ENCODE peak calls at places on chromosome 3, in ten cellular contexts. Z is M059J; J is stimulated activated CD4-positive, alpha-beta T cell treated with anti-CD3 and anti-CD28 coated beads, Interleukin-2, amount 100 ng/mL, for 24 hours; C is ovary; D is activated T-cell treated with anti-CD3 and anti-CD28 coated beads for 48 hours; B is anterior cingulate cortex; N is COR-L47; Q is epithelial cell of esophagus; E is fibroblast of the conjunctiva; F is PC-9. O is an unnamed sample.
A peak's percentile ranks its signal among the peaks of the same experiment; 100 is the strongest.

GRCh38 chr3:138850151-138850550 is 15.4 kb upstream of the PIK3CB start:
- DNase-seq in Z (peak; percentile 75), J (no peak), C (no peak), D (no peak), B (no peak), N (no peak), Q (peak; percentile 27), E (no peak), F (no peak), O (no peak)

GRCh38 chr3:134291300-134292254 is 40.9 kb upstream of the RYK start:
- DNase-seq in Z (peak; percentile 83), J (no peak), C (peak; percentile 92), D (no peak), B (no peak), N (peak; percentile 36), Q (peak; percentile 58), E (peak; percentile 91), F (no peak), O (no peak)

GRCh38 chr3:169297214-169297613 is 366.3 kb downstream of the MECOM start:
- DNase-seq in Z (no peak), J (no peak), C (no peak), D (no peak), B (no peak), N (no peak), Q (no peak), E (no peak), F (no peak), O (no peak)

GRCh38 chr3:146701246-146701645 is 96.1 kb upstream of the PLSCR5 start:
- DNase-seq in Z (no peak), J (no peak), C (no peak), D (no peak), B (no peak), N (no peak), Q (no peak), E (no peak), F (no peak), O (no peak)

GRCh38 chr3:50978991-50979667 is 304.4 kb downstream of the DOCK3 start:
- DNase-seq in Z (no peak), J (no peak), C (no peak), D (no peak), B (no peak), N (no peak), Q (no peak), E (no peak), F (no peak), O (no peak)

GRCh38 chr3:123758081-123758564 is 126.0 kb downstream of the MYLK start:
- DNase-seq in Z (peak; percentile 99), J (no peak), C (no peak), D (no peak), B (no peak), N (peak; percentile 76), Q (peak; percentile 45), E (no peak), F (peak; percentile 81), O (peak; percentile 46)

GRCh38 chr3:53238051-53238850 is 17.6 kb downstream of the TKT start:
- DNase-seq in Z (peak; percentile 97), J (no peak), C (no peak), D (no peak), B (no peak), N (peak; percentile 4), Q (peak; percentile 90), E (peak; percentile 88), F (peak; percentile 94), O (peak; percentile 92)

GRCh38 chr3:137121704-137122314 is 164.0 kb downstream of the IL20RB start:
- DNase-seq in Z (peak; percentile 48), J (no peak), C (no peak), D (no peak), B (no peak), N (peak; percentile 64), Q (peak; percentile 73), E (peak; percentile 13), F (no peak), O (peak; percentile 62)

GRCh38 chr3:20100106-20100605 is 59.9 kb downstream of the KAT2B start:
- DNase-seq in Z (no peak), J (no peak), C (no peak), D (no peak), B (no peak), N (no peak), Q (no peak), E (no peak), F (no peak), O (no peak)

GRCh38 chr3:104825116-104825515 is 541.6 kb upstream of the ALCAM start:
- DNase-seq in Z (no peak), J (no peak), C (no peak), D (no peak), B (no peak), N (peak; percentile 77), Q (no peak), E (no peak), F (no peak), O (no peak)

GRCh38 chr3:156948402-156949210 is 122.5 kb downstream of the LEKR1 start:
- DNase-seq in Z (no peak), J (no peak), C (no peak), D (no peak), B (no peak), N (no peak), Q (no peak), E (no peak), F (no peak), O (no peak)

GRCh38 chr3:196274585-196274984 is 12.9 kb downstream of the PCYT1A start:
- DNase-seq in Z (peak; percentile 64), J (peak; percentile 69), C (no peak), D (peak; percentile 38), B (no peak), N (no peak), Q (peak; percentile 62), E (no peak), F (peak; percentile 79), O (peak; percentile 28)

GRCh38 chr3:32564195-32564594 is 6.5 kb downstream of the DYNC1LI1 start:
- DNase-seq in Z (no peak), J (no peak), C (no peak), D (no peak), B (no peak), N (no peak), Q (no peak), E (no peak), F (no peak), O (no peak)

GRCh38 chr3:112508261-112508660 is 9.0 kb upstream of the BTLA start:
- DNase-seq in Z (no peak), J (no peak), C (no peak), D (no peak), B (no peak), N (no peak), Q (no peak), E (no peak), F (no peak), O (no peak)

GRCh38 chr3:194137314-194138097 is 1.6 kb downstream of the HES1 start:
- DNase-seq in Z (peak; percentile 84), J (peak; percentile 50), C (peak; percentile 75), D (peak; percentile 29), B (peak; percentile 37), N (peak; percentile 66), Q (peak; percentile 51), E (no peak), F (peak; percentile 77), O (peak; percentile 39)

GRCh38 chr3:15781131-15781530 is 16.6 kb downstream of the ANKRD28 start:
- DNase-seq in Z (no peak), J (no peak), C (no peak), D (no peak), B (no peak), N (no peak), Q (peak; percentile 32), E (no peak), F (no peak), O (no peak)

GRCh38 chr3:143105170-143105569 is 14.4 kb upstream of the CHST2 start:
- DNase-seq in Z (no peak), J (no peak), C (no peak), D (no peak), B (no peak), N (no peak), Q (no peak), E (no peak), F (no peak), O (no peak)

GRCh38 chr3:177772908-177773557 is 575.8 kb upstream of the TBL1XR1 start:
- DNase-seq in Z (no peak), J (no peak), C (no peak), D (no peak), B (no peak), N (no peak), Q (no peak), E (no peak), F (no peak), O (no peak)

GRCh38 chr3:78516937-78517336 is 1250.9 kb downstream of the ROBO1 start:
- DNase-seq in Z (no peak), J (no peak), C (no peak), D (no peak), B (no peak), N (no peak), Q (no peak), E (no peak), F (no peak), O (no peak)

GRCh38 chr3:162034368-162034767 is 537.8 kb downstream of the OTOL1 start:
- DNase-seq in Z (peak; percentile 68), J (no peak), C (no peak), D (no peak), B (no peak), N (no peak), Q (peak; percentile 2), E (no peak), F (no peak), O (no peak)